ENCODE peak calls at places on chromosomes 6 and 20, in seven cellular contexts. P is mammary epithelial cell, K is cardiac muscle cell, F is left ventricle myocardium inferior, N is fibroblast of mammary gland, I is GM23338, V is HepG2. Q is an unnamed sample.

GRCh38 chr20:48732081-48732829 is 95.5 kb downstream of the PREX1 start:
- DNase-seq in F (no peak), K (no peak), N (no peak), P (no peak), V (no peak), I (no peak), Q (no peak)

GRCh38 chr20:13261460-13262301 is 40.6 kb downstream of the ISM1 start:
- DNase-seq in F (peak), N (peak), V (peak), I (peak), K (peak), P (peak), Q (peak)

GRCh38 chr6:138662474-138662873 is 111.1 kb upstream of the CCDC28A start:
- DNase-seq in P (peak), F (no peak), N (peak), V (peak), I (no peak), K (no peak), Q (peak)

GRCh38 chr6:1612386-1612893 is 2.7 kb downstream of the FOXC1 start:
- DNase-seq in V (no peak), F (no peak), P (peak), N (no peak), I (no peak), K (no peak), Q (no peak)

GRCh38 chr6:33689879-33690278 is 21.6 kb downstream of the UQCC2 start:
- DNase-seq in V (no peak), P (no peak), N (no peak), F (no peak), I (no peak), K (no peak), Q (no peak)

GRCh38 chr6:133099573-133099972 is 141.6 kb upstream of the EYA4 start:
- DNase-seq in K (no peak), P (peak), I (peak), N (peak), V (peak), F (no peak), Q (peak)

GRCh38 chr6:35596448-35597442 is 84.0 kb upstream of the TULP1 start:
- DNase-seq in V (no peak), K (no peak), I (no peak), F (no peak), N (peak), P (peak), Q (peak)

GRCh38 chr6:150033197-150033771 is 8.0 kb upstream of the RAET1L start:
- DNase-seq in N (no peak), P (peak), F (no peak), I (no peak), K (no peak), V (no peak), Q (no peak)

GRCh38 chr6:115706981-115707380 is 353.7 kb downstream of the FRK start:
- DNase-seq in N (no peak), K (no peak), V (no peak), F (no peak), I (no peak), P (no peak), Q (no peak)

GRCh38 chr20:29873946-29874345 is 1383.5 kb upstream of the DEFB115 start:
- DNase-seq in P (no peak), V (no peak), N (peak), K (peak), F (peak), I (peak), Q (peak)

GRCh38 chr6:167293590-167294091 is 2.5 kb downstream of the UNC93A start:
- DNase-seq in K (no peak), F (no peak), N (no peak), I (no peak), P (no peak), V (no peak), Q (no peak)

GRCh38 chr20:57092112-57092899 is 174.1 kb downstream of the BMP7 start:
- DNase-seq in V (peak), F (peak), N (peak), K (peak), I (peak), P (peak), Q (peak)

GRCh38 chr20:46358336-46359058 is 47.9 kb downstream of the ELMO2 start:
- DNase-seq in K (no peak), V (no peak), I (no peak), P (no peak), F (no peak), N (no peak), Q (no peak)

GRCh38 chr6:151705994-151706733 is 101.3 kb upstream of the ESR1 start:
- DNase-seq in K (no peak), N (no peak), F (no peak), P (no peak), I (no peak), V (no peak), Q (no peak)

GRCh38 chr20:1281279-1282057 is 15.4 kb downstream of the SNPH start:
- DNase-seq in I (no peak), F (no peak), V (no peak), N (no peak), P (no peak), K (no peak), Q (no peak)

GRCh38 chr6:89356644-89357043 is 4.1 kb upstream of the UBE2J1 start:
- DNase-seq in K (no peak), P (no peak), N (no peak), V (no peak), I (no peak), F (no peak), Q (no peak)

GRCh38 chr6:65999288-65999791 is 292.3 kb upstream of the EYS start:
- DNase-seq in I (no peak), V (no peak), K (no peak), P (no peak), F (no peak), N (no peak), Q (no peak)

GRCh38 chr20:815914-816606 is 17.5 kb upstream of the FAM110A start:
- DNase-seq in K (peak), F (peak), N (peak), I (peak), P (peak), V (peak), Q (peak)

GRCh38 chr20:23123886-23124285 is 37.8 kb upstream of the CD93 start:
- DNase-seq in F (no peak), K (no peak), N (no peak), P (no peak), V (no peak), I (no peak), Q (no peak)

GRCh38 chr6:34075906-34076305 is 70.0 kb downstream of the GRM4 start:
- DNase-seq in K (no peak), P (no peak), F (no peak), I (no peak), N (no peak), V (no peak), Q (no peak)

GRCh38 chr6:47420394-47421371 is 56.9 kb upstream of the CD2AP start:
- DNase-seq in K (no peak), V (no peak), N (peak), F (no peak), P (peak), I (no peak), Q (no peak)

GRCh38 chr6:85594197-85594930 is 706 bp upstream of the SNX14 start:
- DNase-seq in N (peak), I (peak), K (peak), F (no peak), V (no peak), P (peak), Q (peak)

GRCh38 chr6:56524891-56525703 is 117.6 kb downstream of the DST start:
- DNase-seq in K (no peak), F (no peak), N (peak), V (no peak), P (peak), I (no peak), Q (peak)

GRCh38 chr6:2986722-2987196 is 12.9 kb upstream of the NQO2 start:
- DNase-seq in F (no peak), K (no peak), I (no peak), V (no peak), P (peak), N (peak), Q (peak)

GRCh38 chr6:158819977-158820632 is 937 bp upstream of the EZR start:
- DNase-seq in F (no peak), P (peak), N (peak), K (no peak), V (no peak), I (no peak), Q (no peak)

GRCh38 chr6:127341471-127342202 is 1.8 kb downstream of the ECHDC1 start:
- DNase-seq in K (no peak), V (no peak), I (no peak), N (no peak), P (no peak), F (no peak), Q (no peak)

GRCh38 chr6:79584332-79584731 is 46.8 kb upstream of the SH3BGRL2 start:
- DNase-seq in F (no peak), N (no peak), K (no peak), I (peak), V (no peak), P (no peak), Q (no peak)

GRCh38 chr6:121630716-121631115 is 195.3 kb downstream of the GJA1 start:
- DNase-seq in F (no peak), K (no peak), P (peak), N (peak), I (no peak), V (no peak), Q (no peak)

GRCh38 chr6:32216292-32216691 is 7.6 kb downstream of the NOTCH4 start:
- DNase-seq in P (no peak), F (no peak), V (no peak), K (no peak), I (no peak), N (no peak), Q (no peak)

GRCh38 chr6:24883618-24884017 is 52.1 kb downstream of the RIPOR2 start:
- DNase-seq in I (no peak), V (no peak), F (no peak), P (peak), K (no peak), N (peak), Q (peak)

GRCh38 chr6:15969236-15969778 is 159.6 kb upstream of the MYLIP start:
- DNase-seq in F (no peak), P (peak), V (no peak), I (no peak), K (no peak), N (no peak), Q (peak)

GRCh38 chr6:15464211-15464725 is 198.6 kb downstream of the DTNBP1 start:
- DNase-seq in F (no peak), K (peak), P (no peak), V (peak), N (no peak), I (peak), Q (peak)

GRCh38 chr6:52209672-52210626 is 23.8 kb downstream of the IL17A start:
- DNase-seq in I (no peak), F (no peak), K (no peak), V (no peak), N (no peak), P (no peak), Q (no peak)

GRCh38 chr20:10832146-10832545 is 158.3 kb upstream of the JAG1 start:
- DNase-seq in F (no peak), P (peak), I (no peak), N (no peak), K (no peak), V (no peak), Q (no peak)

GRCh38 chr20:60009826-60010616 is 51.8 kb downstream of the CDH26 start:
- DNase-seq in P (no peak), V (no peak), F (no peak), I (peak), K (peak), N (peak), Q (no peak)

GRCh38 chr6:82073484-82073883 is 174.1 kb downstream of the IBTK start:
- DNase-seq in K (no peak), F (no peak), V (no peak), N (no peak), I (no peak), P (no peak), Q (no peak)

GRCh38 chr20:19114410-19114809 is 98.0 kb upstream of the SLC24A3 start:
- DNase-seq in N (no peak), P (no peak), K (no peak), I (no peak), F (no peak), V (no peak), Q (no peak)

GRCh38 chr6:155444120-155444917 is 11.3 kb downstream of the NOX3 start:
- DNase-seq in V (peak), K (no peak), I (no peak), F (no peak), N (no peak), P (peak), Q (peak)

GRCh38 chr6:161836643-161837448 is 563.0 kb upstream of the AGPAT4 start:
- DNase-seq in P (no peak), F (no peak), N (peak), V (peak), I (peak), K (peak), Q (no peak)
- TF ChIP-seq CTCF in P (no peak), F (peak), N (peak), V (peak), I (peak), K (peak), Q (peak)

DNA sequence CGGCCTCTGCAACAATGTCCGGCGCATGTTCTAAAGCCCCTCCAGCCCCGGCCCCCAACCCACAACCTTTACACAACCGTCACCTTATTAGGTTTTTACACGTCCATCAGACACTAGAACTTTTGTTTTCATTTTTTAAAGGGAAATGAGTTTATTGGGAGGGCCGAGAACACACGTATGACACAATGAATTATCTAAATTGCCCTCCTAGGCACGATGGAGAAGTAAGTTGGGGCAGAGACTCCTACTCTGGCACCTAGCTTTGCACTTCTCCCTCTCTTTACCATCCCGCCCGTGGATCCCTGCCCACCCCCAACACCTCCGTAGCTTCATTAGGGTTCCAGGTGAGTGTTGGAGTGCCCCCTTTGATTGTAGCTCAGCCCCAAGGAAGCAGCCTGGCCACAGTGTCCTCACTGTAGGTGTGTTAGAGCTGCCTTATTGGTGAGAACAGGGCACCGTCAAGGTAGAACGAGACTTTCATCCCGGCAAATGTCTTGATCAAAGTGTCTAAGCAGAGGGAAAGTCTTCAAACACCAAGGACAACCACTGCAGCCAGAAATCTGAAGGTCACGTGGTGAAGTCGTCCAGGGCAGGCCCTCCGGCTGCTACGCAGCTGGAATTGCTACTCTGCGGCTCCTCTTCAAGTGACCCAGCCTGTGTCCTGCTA is 1.4 kb upstream of the DLL1 start:
- DNase-seq in I (peak), K (no peak), F (no peak), P (no peak), N (no peak), V (no peak), Q (no peak)
- H3K4me3 ChIP-seq in I (peak), K (peak), F (peak), P (peak), N (no peak), V (no peak), Q (peak)

GRCh38 chr6:19452495-19452894 is 384.7 kb upstream of the ID4 start:
- DNase-seq in P (no peak), V (no peak), K (peak), I (peak), N (no peak), F (no peak), Q (no peak)
- TF ChIP-seq CTCF in P (no peak), V (no peak), K (no peak), I (peak), N (peak), F (no peak), Q (no peak)

DNA sequence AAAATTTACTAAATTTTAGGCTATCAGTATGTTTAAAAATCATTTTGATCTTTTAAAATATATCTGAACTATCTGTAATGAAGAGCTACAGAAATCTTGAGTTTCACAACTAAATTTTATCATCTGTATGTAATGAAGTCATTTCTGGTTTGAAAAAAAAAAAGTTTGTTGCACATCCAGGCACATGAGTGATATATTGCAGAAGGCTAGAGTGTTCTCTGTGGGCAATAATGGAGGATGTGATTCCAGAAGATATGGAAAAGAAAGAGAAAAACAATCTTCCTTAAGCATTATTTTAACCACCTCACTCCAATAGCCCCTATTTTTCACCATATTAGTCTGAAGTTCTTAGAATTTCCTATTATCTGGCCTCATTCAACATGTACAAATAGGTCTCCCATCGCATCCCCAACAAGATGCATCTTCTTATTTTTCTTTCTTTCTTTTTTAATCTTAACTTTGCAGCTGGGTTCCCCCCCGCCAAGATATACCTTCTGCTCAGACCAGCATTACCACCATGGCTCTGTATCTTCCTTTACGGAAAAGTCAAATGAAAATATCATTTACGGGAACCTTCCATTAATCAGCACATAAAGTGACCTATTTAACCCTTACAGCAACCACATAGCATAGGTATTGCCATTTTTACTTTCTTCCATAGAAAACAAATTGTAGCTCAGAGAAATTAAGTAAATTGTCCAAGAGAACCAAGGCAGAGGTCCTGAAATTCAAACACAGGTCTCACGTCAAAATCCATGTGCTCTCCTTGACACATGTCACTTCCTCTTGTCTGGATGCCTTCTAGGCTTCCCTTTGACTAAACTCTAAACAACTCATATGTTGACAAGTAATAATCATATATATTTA is 116.9 kb downstream of the KIF13A start:
- DNase-seq in V (no peak), K (no peak), P (no peak), F (no peak), I (no peak), N (no peak), Q (no peak)
- H3K4me3 ChIP-seq in V (no peak), K (no peak), P (no peak), F (no peak), I (no peak), N (no peak), Q (no peak)

GRCh38 chr6:8139451-8139850 is 37.1 kb upstream of the EEF1E1 start:
- DNase-seq in V (no peak), P (no peak), I (no peak), K (no peak), F (no peak), N (no peak), Q (no peak)

GRCh38 chr6:8132130-8132529 is 29.8 kb upstream of the EEF1E1 start:
- DNase-seq in V (no peak), K (no peak), I (no peak), F (no peak), N (no peak), P (no peak), Q (no peak)

GRCh38 chr6:8135276-8135675 is 32.9 kb upstream of the EEF1E1 start:
- DNase-seq in I (no peak), V (no peak), P (no peak), K (no peak), N (no peak), F (no peak), Q (no peak)

DNA sequence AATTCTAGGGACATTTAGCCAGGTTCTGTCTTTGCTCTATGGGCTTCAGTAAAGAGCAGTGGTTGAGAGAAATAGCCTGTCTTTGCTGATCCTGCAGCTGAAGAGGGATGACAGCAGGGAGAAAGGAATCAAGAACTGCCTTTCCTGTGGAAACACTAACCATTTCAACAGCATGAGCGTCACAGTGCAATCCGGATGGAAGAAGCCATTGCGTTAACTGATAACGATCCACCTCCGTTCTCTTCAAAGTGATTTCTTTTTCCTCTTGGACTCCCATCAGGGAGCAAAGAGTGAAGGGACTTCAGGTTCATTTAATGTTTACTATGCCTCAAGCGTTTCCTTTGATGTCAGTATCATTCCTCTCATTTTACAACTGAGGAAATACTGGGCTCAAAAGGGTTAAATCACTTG is 35.2 kb upstream of the EEF1E1 start:
- DNase-seq in K (peak), F (no peak), I (no peak), V (peak), P (no peak), N (no peak), Q (no peak)
- TF ChIP-seq CTCF in K (no peak), F (no peak), I (no peak), V (no peak), P (no peak), N (no peak), Q (no peak)

GRCh38 chr6:136039185-136039584 is 187.7 kb downstream of the PDE7B start:
- DNase-seq in N (peak), I (no peak), K (no peak), F (no peak), V (no peak), P (no peak), Q (peak)
- H3K4me3 ChIP-seq in N (peak), I (no peak), K (no peak), F (peak), V (no peak), P (no peak), Q (peak)

GRCh38 chr6:105835373-105835772 is 250.8 kb upstream of the PRDM1 start:
- DNase-seq in N (peak), V (peak), P (peak), K (peak), I (peak), F (no peak), Q (peak)
- TF ChIP-seq CTCF in N (peak), V (peak), P (peak), K (no peak), I (peak), F (peak), Q (peak)

DNA sequence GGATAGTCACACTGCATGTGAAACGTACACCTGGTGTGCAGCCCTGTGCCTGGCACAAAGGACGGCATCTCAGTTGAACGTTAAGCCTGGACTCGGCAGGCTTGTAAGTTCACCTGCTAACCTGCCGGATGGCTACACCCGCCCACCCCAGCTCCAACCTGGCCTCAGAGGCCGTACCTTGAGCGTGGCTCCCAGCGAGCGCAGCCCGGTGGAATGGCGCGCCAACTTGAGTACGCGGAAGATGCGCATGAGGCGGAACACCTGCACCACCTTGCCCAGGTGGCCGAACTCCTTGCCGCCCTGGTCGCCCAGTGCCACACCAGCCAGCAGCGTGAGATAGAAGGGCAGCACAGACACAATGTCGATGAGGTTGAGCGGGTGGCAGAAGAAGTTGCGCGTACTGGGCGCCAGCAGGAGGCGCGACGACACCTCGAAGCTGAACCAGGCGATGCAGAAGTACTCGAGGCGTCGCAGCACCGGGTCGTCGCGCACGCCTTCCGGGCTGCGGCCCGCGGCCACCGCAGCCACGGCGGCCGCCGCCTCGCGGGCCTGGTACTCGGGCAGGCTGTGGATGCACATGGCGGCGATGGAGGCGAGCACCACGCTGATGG is 3.3 kb downstream of the KCNS1 start:
- DNase-seq in P (no peak), I (peak), K (no peak), N (peak), F (no peak), V (no peak), Q (peak)
- H3K4me3 ChIP-seq in P (no peak), I (peak), K (no peak), N (no peak), F (peak), V (no peak), Q (no peak)

Q was measured in AG10803.